ENCODE peak calls at places on chromosome 4, in four cellular contexts. W is IMR-90, H is H1, C is H9. T is an unnamed sample.

GRCh38 chr4:16131293-16131692 is 47.5 kb upstream of the PROM1 start:
- DNase-seq in W (no peak), H (no peak), C (no peak), T (no peak)

GRCh38 chr4:41305486-41305885 is 48.8 kb downstream of the UCHL1 start:
- DNase-seq in W (no peak), H (no peak), C (no peak), T (no peak)

GRCh38 chr4:5370286-5370685 is 319.0 kb downstream of the STK32B start:
- DNase-seq in W (peak; percentile 94), H (no peak), C (no peak), T (no peak)

GRCh38 chr4:41050840-41051775 is 163.2 kb downstream of the APBB2 start:
- DNase-seq in W (no peak), H (no peak), C (no peak), T (no peak)

GRCh38 chr4:146095867-146096266 is 79.7 kb upstream of the LSM6 start:
- DNase-seq in W (no peak), H (no peak), C (no peak), T (no peak)

GRCh38 chr4:141215030-141215429 is 5.7 kb upstream of the ZNF330 start:
- DNase-seq in W (no peak), H (no peak), C (no peak), T (no peak)

GRCh38 chr4:123406862-123407261 is 10.3 kb downstream of the SPRY1 start:
- DNase-seq in W (no peak), H (no peak), C (no peak), T (no peak)

GRCh38 chr4:72084587-72085011 is 52.8 kb downstream of the NPFFR2 start:
- DNase-seq in W (no peak), H (no peak), C (no peak), T (peak; percentile 34)

GRCh38 chr4:40722576-40723161 is 27.1 kb upstream of the NSUN7 start:
- DNase-seq in W (no peak), H (no peak), C (no peak), T (no peak)

GRCh38 chr4:74503580-74503979 is 58.6 kb downstream of the AREG start:
- DNase-seq in W (peak; percentile 88), H (no peak), C (no peak), T (no peak)

GRCh38 chr4:25628441-25628840 is 27.2 kb upstream of the SLC34A2 start:
- DNase-seq in W (no peak), H (no peak), C (no peak), T (no peak)

GRCh38 chr4:156495836-156496235 is 475.8 kb downstream of the PDGFC start:
- DNase-seq in W (no peak), H (no peak), C (no peak), T (no peak)

GRCh38 chr4:104491396-104491821 is 3.3 kb downstream of the CXXC4 start:
- DNase-seq in W (no peak), H (peak; percentile 68), C (peak; percentile 59), T (peak; percentile 69)

GRCh38 chr4:113094802-113095201 is 45.3 kb downstream of the ANK2 start:
- DNase-seq in W (no peak), H (no peak), C (no peak), T (peak; percentile 64)

GRCh38 chr4:70778888-70779422 is 57.2 kb downstream of the RUFY3 start:
- DNase-seq in W (peak; percentile 92), H (no peak), C (no peak), T (no peak)

GRCh38 chr4:182354867-182355266 is 111.7 kb downstream of the TENM3 start:
- DNase-seq in W (peak; percentile 16), H (no peak), C (no peak), T (no peak)

GRCh38 chr4:44845309-44845708 is 119.0 kb upstream of the GNPDA2 start:
- DNase-seq in W (no peak), H (no peak), C (no peak), T (no peak)

GRCh38 chr4:126071346-126072333 is 756.9 kb downstream of the FAT4 start:
- DNase-seq in W (peak; percentile 78), H (no peak), C (no peak), T (no peak)

GRCh38 chr4:39698424-39699009 is 581 bp downstream of the UBE2K start:
- DNase-seq in W (no peak), H (peak; percentile 81), C (peak; percentile 61), T (peak; percentile 89)

GRCh38 chr4:88107406-88108107 is 50.9 kb downstream of the ABCG2 start:
- DNase-seq in W (peak; percentile 9), H (no peak), C (no peak), T (no peak)

GRCh38 chr4:8203817-8204216 is 4.7 kb downstream of the SH3TC1 start:
- DNase-seq in W (no peak), H (no peak), C (no peak), T (no peak)

GRCh38 chr4:20326977-20327376 is 75.3 kb downstream of the SLIT2 start:
- DNase-seq in W (peak; percentile 15), H (no peak), C (no peak), T (no peak)

GRCh38 chr4:57168986-57169385 is 58.8 kb upstream of the IGFBP7 start:
- DNase-seq in W (no peak), H (no peak), C (no peak), T (peak; percentile 75)

GRCh38 chr4:152508818-152509217 is 27.1 kb downstream of the FBXW7 start:
- DNase-seq in W (no peak), H (no peak), C (no peak), T (no peak)

GRCh38 chr4:25859429-25860148 is 3.2 kb downstream of the SEL1L3 start:
- DNase-seq in W (no peak), H (no peak), C (no peak), T (peak; percentile 18)

GRCh38 chr4:79022529-79022928 is 83.3 kb upstream of the PAQR3 start:
- DNase-seq in W (no peak), H (no peak), C (no peak), T (no peak)

GRCh38 chr4:80172203-80172602 is 25.1 kb upstream of the PRDM8 start:
- DNase-seq in W (no peak), H (no peak), C (no peak), T (no peak)

GRCh38 chr4:41882622-41883347 is 52.4 kb upstream of the TMEM33 start:
- DNase-seq in W (peak; percentile 23), H (peak; percentile 67), C (peak; percentile 48), T (peak; percentile 35)

GRCh38 chr4:115759231-115759630 is 645.8 kb upstream of the NDST4 start:
- DNase-seq in W (no peak), H (no peak), C (no peak), T (no peak)

GRCh38 chr4:8199594-8200301 is 658 bp downstream of the SH3TC1 start:
- DNase-seq in W (no peak), H (no peak), C (no peak), T (no peak)

GRCh38 chr4:22514001-22514400 is 1.9 kb downstream of the ADGRA3 start:
- DNase-seq in W (peak; percentile 91), H (no peak), C (no peak), T (no peak)

GRCh38 chr4:3200423-3201090 is 48.4 kb upstream of the MSANTD1 start:
- DNase-seq in W (no peak), H (no peak), C (no peak), T (no peak)

DNA sequence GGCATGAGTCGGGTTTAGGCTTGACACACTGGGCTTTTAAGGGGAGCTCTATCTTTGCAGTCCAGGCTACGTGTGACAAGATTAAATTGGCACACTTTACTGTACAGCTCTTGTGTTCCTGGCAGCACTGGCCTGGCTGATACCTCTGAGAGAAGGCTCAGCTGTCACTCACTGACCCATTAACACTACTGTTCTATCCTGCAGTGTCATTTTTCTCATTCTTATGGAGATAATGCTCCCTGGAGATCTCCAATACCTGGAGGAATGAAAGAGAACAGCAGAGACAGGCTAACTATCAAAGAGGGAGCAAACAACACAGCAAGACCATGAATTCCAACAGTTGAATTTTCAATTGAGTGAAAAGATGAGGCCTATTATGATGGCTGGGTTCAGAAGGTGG is 1.7 kb upstream of the PDHA2 start:
- DNase-seq in W (no peak), H (no peak), C (no peak), T (peak; percentile 9)
- H3K9ac ChIP-seq in W (no peak overlapping the region), H (no peak overlapping the region), C (no peak overlapping the region), T (no peak overlapping the region)

DNA sequence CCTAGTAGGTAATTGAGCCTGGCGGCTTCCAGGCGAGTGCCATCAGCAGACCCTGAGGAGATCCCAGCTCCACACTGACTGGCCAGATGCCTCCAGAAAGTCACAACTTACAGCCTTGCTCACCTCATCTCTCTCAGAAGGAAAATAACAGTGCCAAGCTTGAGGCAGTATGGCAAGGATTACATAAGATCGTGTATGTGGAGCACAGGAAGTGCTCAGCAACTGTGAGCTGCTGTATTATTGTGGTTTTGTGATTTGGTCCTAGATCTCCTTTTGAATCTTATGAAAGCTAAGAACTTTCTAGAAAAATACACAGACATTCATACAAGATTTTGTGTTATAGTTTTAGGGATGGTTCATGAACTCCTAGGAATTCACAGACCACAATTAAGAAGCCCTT is 13.9 kb downstream of the RASL11B start:
- DNase-seq in W (no peak), H (no peak), C (no peak), T (no peak)
- H4K5ac ChIP-seq in W (no peak overlapping the region), H (no peak overlapping the region), C (no peak overlapping the region), T (no peak overlapping the region)

DNA sequence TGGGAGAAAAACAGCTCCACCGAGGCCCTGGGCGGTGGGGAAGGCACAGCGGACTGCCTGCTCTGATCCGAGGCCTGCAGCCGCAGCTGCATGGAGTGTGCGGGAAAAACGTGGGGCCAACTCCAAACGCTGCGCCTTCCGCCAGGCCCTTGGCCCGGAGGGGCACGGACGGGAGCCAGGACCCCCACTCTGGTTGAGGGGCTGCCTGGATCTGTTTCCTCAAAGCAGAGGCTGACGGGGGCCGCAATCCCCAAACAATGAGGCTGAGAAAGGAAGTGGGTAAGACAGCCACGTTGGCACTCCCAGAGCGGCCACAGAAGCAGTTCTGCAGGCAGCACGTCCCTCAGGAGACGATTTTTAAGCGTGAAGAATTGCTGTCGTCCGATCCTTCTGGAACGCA is 85.9 kb downstream of the FAM53A start:
- DNase-seq in W (no peak), H (no peak), C (no peak), T (no peak)
- H2AK5ac ChIP-seq in W (no peak overlapping the region), H (no peak overlapping the region), C (no peak overlapping the region), T (no peak overlapping the region)

GRCh38 chr4:147734496-147734895 is 2.6 kb downstream of the ARHGAP10 start:
- DNase-seq in W (no peak), H (no peak), C (no peak), T (no peak)
- H3K9ac ChIP-seq in W (peak overlapping the region; percentile 98), H (no peak overlapping the region), C (no peak overlapping the region), T (no peak overlapping the region)

DNA sequence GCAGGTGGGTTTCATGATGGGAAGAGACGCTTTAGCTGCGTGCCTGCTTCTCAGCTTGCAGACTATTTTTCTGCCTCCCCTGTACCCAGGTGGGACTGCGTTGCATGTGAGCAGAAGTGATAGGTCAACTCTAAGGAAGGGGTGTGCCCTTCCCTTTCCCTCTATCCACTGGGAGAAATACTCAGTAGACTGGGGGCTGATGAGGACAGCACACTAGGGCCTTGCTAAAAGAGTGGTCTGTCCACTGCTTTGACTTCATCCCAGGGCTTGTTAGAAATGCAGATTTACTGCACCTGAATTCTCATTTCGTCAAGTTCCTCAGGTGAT is 43.6 kb upstream of the TLR2 start:
- DNase-seq in W (no peak), H (no peak), C (no peak), T (no peak)
- H4K5ac ChIP-seq in W (no peak overlapping the region), H (no peak overlapping the region), C (no peak overlapping the region), T (no peak overlapping the region)

T was measured in mesendoderm.